ENCODE peak calls at places on chromosomes 1 and 21, in seven cellular contexts. R is mucosa of descending colon, T is psoas muscle, K is AG04450, G is HCT116, B is right cardiac atrium, L is gastrocnemius medialis. C is an unnamed sample.

GRCh38 chr21:16942703-16943102 is 570.1 kb upstream of the CXADR start:
- DNase-seq in R (no peak), T (no peak), K (no peak), G (no peak), B (no peak), L (no peak), C (no peak)

GRCh38 chr1:230930986-230931385 is 47.7 kb downstream of the TTC13 start:
- DNase-seq in R (no peak), T (no peak), K (no peak), G (no peak), B (no peak), L (no peak), C (no peak)

GRCh38 chr1:55285849-55286248 is 70.7 kb upstream of the USP24 start:
- DNase-seq in R (no peak), T (no peak), K (no peak), G (peak; percentile 57), B (no peak), L (no peak), C (no peak)

GRCh38 chr1:2805801-2806430 is 4.4 kb upstream of the TTC34 start:
- DNase-seq in R (peak; percentile 26), T (peak; percentile 51), K (no peak), G (no peak), B (peak; percentile 33), L (no peak), C (no peak)

GRCh38 chr1:203686091-203686632 is 59.5 kb downstream of the ATP2B4 start:
- DNase-seq in R (no peak), T (no peak), K (no peak), G (no peak), B (no peak), L (no peak), C (no peak)

GRCh38 chr1:174883361-174883760 is 116.4 kb upstream of the CACYBP start:
- DNase-seq in R (no peak), T (no peak), K (no peak), G (peak; percentile 24), B (no peak), L (no peak), C (no peak)

GRCh38 chr1:92081031-92081430 is 886 bp downstream of the BTBD8 start:
- DNase-seq in R (no peak), T (no peak), K (no peak), G (no peak), B (no peak), L (no peak), C (no peak)

GRCh38 chr1:1614204-1614953 is 921 bp upstream of the MIB2 start:
- DNase-seq in R (peak; percentile 75), T (peak; percentile 54), K (peak; percentile 37), G (no peak), B (peak; percentile 60), L (no peak), C (no peak)

GRCh38 chr1:2237773-2238172 is 9.7 kb downstream of the SKI start:
- DNase-seq in R (no peak), T (no peak), K (no peak), G (no peak), B (peak; percentile 70), L (no peak), C (no peak)

GRCh38 chr21:19969156-19969555 is 1029.1 kb upstream of the NCAM2 start:
- DNase-seq in R (no peak), T (no peak), K (no peak), G (no peak), B (no peak), L (no peak), C (no peak)

GRCh38 chr21:36171327-36171726 is 14.7 kb downstream of the DOP1B start:
- DNase-seq in R (no peak), T (no peak), K (no peak), G (no peak), B (no peak), L (no peak), C (no peak)

GRCh38 chr1:29368936-29369932 is 132.9 kb downstream of the PTPRU start:
- DNase-seq in R (no peak), T (no peak), K (no peak), G (no peak), B (no peak), L (no peak), C (no peak)

DNA sequence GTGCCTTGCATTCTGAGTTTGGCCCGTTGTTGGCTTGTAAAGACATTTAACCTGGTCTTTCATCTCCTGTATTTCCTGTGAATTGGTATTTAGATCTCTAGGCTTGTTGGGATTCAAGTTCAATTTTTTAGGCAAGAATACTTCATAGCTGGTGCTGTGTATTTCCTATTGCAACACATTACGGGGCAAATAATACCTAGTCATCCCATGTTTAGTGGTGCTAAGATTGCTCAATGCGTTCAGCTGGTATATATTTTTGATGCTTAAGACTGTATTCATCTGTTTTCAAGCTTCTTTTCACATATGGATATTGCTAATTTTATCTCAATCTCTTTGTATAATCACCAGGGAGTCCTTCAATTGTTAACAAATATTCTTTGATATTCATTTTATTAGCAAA is 87.5 kb upstream of the ZBTB18 start:
- DNase-seq in R (no peak), T (no peak), K (no peak), G (no peak), B (no peak), L (no peak), C (no peak)
- H3K9me3 ChIP-seq in R (no peaks in the 10 kb centered on the region), T (no peaks in the 10 kb centered on the region), K (no peaks in the 10 kb centered on the region), G (no peaks in the 10 kb centered on the region), B (no peaks in the 10 kb centered on the region), L (no peaks in the 10 kb centered on the region), C (no peaks in the 10 kb centered on the region)

GRCh38 chr1:201582261-201582951 is 43.5 kb downstream of the NAV1 start:
- DNase-seq in R (no peak), T (no peak), K (no peak), G (no peak), B (no peak), L (no peak), C (no peak)
- H3K9me3 ChIP-seq in R (no peaks in the 10 kb centered on the region), T (no peaks in the 10 kb centered on the region), K (no peaks in the 10 kb centered on the region), G (no peaks in the 10 kb centered on the region), B (no peaks in the 10 kb centered on the region), L (no peaks in the 10 kb centered on the region), C (peaks cover 3% of the 10 kb centered on the region)

GRCh38 chr1:88923224-88923623 is 31.9 kb upstream of the GTF2B start:
- DNase-seq in R (no peak), T (no peak), K (no peak), G (no peak), B (no peak), L (no peak), C (no peak)

GRCh38 chr1:88917321-88918025 is 26.1 kb upstream of the GTF2B start:
- DNase-seq in R (no peak), T (no peak), K (no peak), G (no peak), B (no peak), L (no peak), C (no peak)

GRCh38 chr1:88922214-88922613 is 30.8 kb upstream of the GTF2B start:
- DNase-seq in R (no peak), T (no peak), K (no peak), G (no peak), B (no peak), L (no peak), C (no peak)

GRCh38 chr1:88916883-88917282 is 25.5 kb upstream of the GTF2B start:
- DNase-seq in R (no peak), T (no peak), K (no peak), G (no peak), B (no peak), L (no peak), C (no peak)

DNA sequence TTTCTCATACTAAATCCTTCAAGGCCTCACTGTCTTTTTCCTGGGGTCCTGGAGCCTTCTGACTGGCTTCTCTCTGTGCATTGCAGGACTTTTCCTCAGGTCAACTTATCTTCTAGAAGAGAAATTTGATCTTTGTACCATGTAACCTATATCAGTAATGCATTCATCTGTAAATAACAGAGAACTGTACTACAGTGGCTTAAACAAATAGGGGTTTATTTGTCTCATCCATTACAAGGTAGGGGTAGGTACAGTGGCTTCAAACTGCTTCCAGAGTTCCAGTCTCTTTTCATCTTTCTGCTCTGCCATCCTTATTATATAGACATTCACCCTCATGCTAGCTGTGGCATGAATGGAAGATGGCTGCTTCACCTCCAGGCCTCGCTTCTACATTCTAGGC is 29.5 kb upstream of the GTF2B start:
- DNase-seq in R (no peak), T (no peak), K (no peak), G (no peak), B (no peak), L (no peak), C (no peak)
- H3K9me3 ChIP-seq in R (peaks cover 27% of the 10 kb centered on the region), T (peaks cover 12% of the 10 kb centered on the region), K (peaks cover 7% of the 10 kb centered on the region), G (peaks cover 7% of the 10 kb centered on the region), B (peaks cover 2% of the 10 kb centered on the region), L (no peaks in the 10 kb centered on the region), C (peaks cover 3% of the 10 kb centered on the region)

GRCh38 chr1:59261537-59261936 is 35.4 kb upstream of the FGGY start:
- DNase-seq in R (no peak), T (no peak), K (no peak), G (no peak), B (no peak), L (peak; percentile 17), C (no peak)
- H3K9me3 ChIP-seq in R (no peaks in the 10 kb centered on the region), T (no peaks in the 10 kb centered on the region), K (no peaks in the 10 kb centered on the region), G (no peaks in the 10 kb centered on the region), B (no peaks in the 10 kb centered on the region), L (no peaks in the 10 kb centered on the region), C (no peaks in the 10 kb centered on the region)

DNA sequence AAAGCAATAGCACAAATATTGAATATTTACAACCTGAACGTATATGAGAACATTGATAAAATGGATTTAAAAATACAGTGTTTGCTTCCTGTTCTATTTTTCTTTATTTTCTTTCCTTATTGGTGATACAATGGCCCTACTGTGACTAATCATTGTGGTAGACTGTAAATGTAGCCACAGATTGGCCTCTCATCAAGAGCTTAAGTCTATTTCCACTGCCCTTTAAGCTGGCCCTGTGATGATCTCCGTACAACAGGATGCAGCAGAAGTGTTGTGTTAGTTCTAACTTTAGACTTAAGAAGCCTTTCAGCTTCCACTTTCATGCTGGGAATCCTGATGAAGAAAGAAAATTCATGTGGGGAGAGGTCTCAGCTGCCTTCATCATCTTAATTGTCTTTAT is 285.6 kb upstream of the B3GALT2 start:
- DNase-seq in R (no peak), T (no peak), K (no peak), G (no peak), B (no peak), L (no peak), C (no peak)
- H3K9me3 ChIP-seq in R (no peaks in the 10 kb centered on the region), T (no peaks in the 10 kb centered on the region), K (no peaks in the 10 kb centered on the region), G (no peaks in the 10 kb centered on the region), B (no peaks in the 10 kb centered on the region), L (no peaks in the 10 kb centered on the region), C (no peaks in the 10 kb centered on the region)

GRCh38 chr1:164071288-164071687 is 487.7 kb upstream of the PBX1 start:
- DNase-seq in R (no peak), T (no peak), K (no peak), G (no peak), B (no peak), L (no peak), C (no peak)
- H3K9me3 ChIP-seq in R (peaks cover 15% of the 10 kb centered on the region), T (peaks cover 7% of the 10 kb centered on the region), K (no peaks in the 10 kb centered on the region), G (no peaks in the 10 kb centered on the region), B (no peaks in the 10 kb centered on the region), L (no peaks in the 10 kb centered on the region), C (no peaks in the 10 kb centered on the region)

C was measured in tibial nerve.